ENCODE peak calls at places on chromosome 2, in four cellular contexts. C is GM12878, Y is H1, R is HepG2. W is an unnamed sample.

GRCh38 chr2:167787562-167787961 is 459.8 kb downstream of the STK39 start:
- DNase-seq in C (no peak), Y (no peak), R (no peak), W (no peak)

GRCh38 chr2:230866704-230867561 is 2.2 kb downstream of the ITM2C start:
- DNase-seq in C (no peak), Y (no peak), R (no peak), W (no peak)

GRCh38 chr2:122412360-122412759 is 656.9 kb downstream of the TSN start:
- DNase-seq in C (no peak), Y (no peak), R (no peak), W (no peak)

GRCh38 chr2:133667085-133667484 is 98.8 kb upstream of the NCKAP5 start:
- DNase-seq in C (no peak), Y (no peak), R (no peak), W (no peak)

GRCh38 chr2:23619941-23620340 is 235.0 kb downstream of the KLHL29 start:
- DNase-seq in C (no peak), Y (no peak), R (no peak), W (no peak)

GRCh38 chr2:52416340-52416739 is 1351.3 kb upstream of the CHAC2 start:
- DNase-seq in C (no peak), Y (no peak), R (no peak), W (no peak)

GRCh38 chr2:24642351-24642750 is 150.8 kb downstream of the PTRHD1 start:
- DNase-seq in C (no peak), Y (no peak), R (no peak), W (no peak)

GRCh38 chr2:102726128-102727087 is 35.4 kb upstream of the TMEM182 start:
- DNase-seq in C (no peak), Y (no peak), R (no peak), W (no peak)

GRCh38 chr2:162967826-162968225 is 129.3 kb upstream of the KCNH7 start:
- DNase-seq in C (no peak), Y (no peak), R (no peak), W (no peak)

GRCh38 chr2:197279997-197280756 is 30.4 kb downstream of the ANKRD44 start:
- DNase-seq in C (no peak), Y (no peak), R (no peak), W (no peak)

GRCh38 chr2:73069855-73070650 is 1.5 kb downstream of the SFXN5 start:
- DNase-seq in C (no peak), Y (no peak), R (peak), W (peak)

GRCh38 chr2:43840961-43841360 is 2.2 kb downstream of the ABCG8 start:
- DNase-seq in C (no peak), Y (no peak), R (no peak), W (no peak)

GRCh38 chr2:20443276-20443920 is 3.5 kb upstream of the RHOB start:
- DNase-seq in C (no peak), Y (no peak), R (peak), W (peak)

GRCh38 chr2:201180010-201180409 is 2.9 kb upstream of the CASP10 start:
- DNase-seq in C (no peak), Y (no peak), R (peak), W (no peak)

GRCh38 chr2:199882667-199883066 is 28.4 kb upstream of the C2orf69 start:
- DNase-seq in C (no peak), Y (no peak), R (no peak), W (no peak)

DNA sequence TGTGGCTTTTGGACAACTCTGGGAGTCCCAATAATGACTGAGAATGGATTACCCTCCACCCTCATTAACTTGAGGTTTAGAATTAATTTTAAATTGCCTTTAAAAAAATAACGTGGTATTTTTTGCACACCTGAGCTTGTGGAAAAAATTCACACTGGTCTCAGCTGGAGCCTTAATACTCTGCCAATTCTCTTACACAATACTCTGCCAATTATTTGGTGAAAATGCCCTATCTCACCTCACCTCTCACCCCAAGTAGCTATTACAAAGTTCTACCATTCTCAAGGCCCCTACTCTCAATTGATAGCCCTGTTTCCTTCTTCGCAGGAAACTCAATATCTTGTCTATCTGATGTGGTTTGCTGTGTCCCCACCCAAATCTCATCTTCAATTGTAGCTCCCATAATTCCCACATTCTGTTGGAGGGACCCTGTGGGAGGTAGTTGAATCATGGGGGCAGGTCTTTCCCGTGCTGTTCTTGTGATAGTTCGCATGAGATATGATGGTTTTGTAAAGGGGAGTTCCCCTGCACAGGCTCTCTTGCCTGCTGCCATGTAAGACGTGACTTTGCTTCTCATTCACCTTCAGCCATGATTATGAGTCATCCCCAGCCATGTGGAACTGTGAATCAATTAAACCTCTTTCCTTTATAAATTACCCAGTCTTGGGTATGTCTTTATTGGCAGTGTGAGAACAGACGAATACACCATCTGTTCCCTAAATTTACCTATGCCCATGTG is 27.4 kb upstream of the C2orf69 start:
- DNase-seq in C (no peak), Y (no peak), R (no peak), W (no peak)
- TF ChIP-seq BRCA1 in C (no peak), Y (no peak), R (no peak), W (no peak)

DNA sequence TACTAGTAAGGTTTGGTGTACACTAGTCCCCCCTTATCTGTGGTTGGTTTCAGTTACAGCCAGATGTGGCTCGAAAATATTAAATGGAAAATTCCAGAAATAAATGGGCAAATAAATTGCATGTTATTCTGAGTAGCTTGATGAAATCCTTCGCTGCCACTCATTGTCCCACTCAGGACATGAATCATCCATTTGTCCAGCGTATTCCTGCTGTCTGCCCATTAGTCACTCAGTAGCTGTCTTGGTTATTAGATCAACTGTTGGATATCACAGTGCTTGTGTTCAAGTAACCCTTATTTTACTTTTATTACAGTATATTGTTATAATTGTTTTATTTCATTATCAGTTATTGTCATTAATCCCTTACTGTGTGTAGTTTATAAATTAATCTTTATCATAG is 21.7 kb downstream of the ZDBF2 start:
- DNase-seq in C (no peak), Y (no peak), R (no peak), W (no peak)
- TF ChIP-seq BRCA1 in C (no peak), Y (no peak), R (no peak), W (no peak)

DNA sequence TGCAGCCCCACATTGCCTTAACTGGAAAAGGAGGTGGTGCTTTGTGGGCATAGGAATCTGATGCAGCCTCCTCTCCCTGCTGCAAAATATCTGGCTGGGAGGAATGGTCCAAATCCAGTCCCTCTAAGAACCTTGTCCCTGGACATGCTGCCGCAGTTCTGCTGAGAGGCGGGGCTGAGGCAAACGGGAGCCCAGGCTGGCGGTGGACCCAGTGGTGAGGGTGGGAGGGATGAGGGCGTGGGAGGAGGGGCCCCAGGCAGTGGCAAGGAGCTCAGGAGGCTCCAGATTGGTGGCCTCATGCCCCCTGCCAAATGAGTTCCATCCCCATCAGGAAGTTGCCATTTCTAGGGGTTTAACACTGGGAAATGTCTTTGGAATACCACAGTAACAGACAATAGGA is 36.2 kb downstream of the ZAP70 start:
- DNase-seq in C (no peak), Y (no peak), R (no peak), W (no peak)
- TF ChIP-seq BRCA1 in C (no peak), Y (no peak), R (no peak), W (no peak)

GRCh38 chr2:109193807-109194702 is 65.0 kb downstream of the SH3RF3 start:
- DNase-seq in C (no peak), Y (no peak), R (no peak), W (no peak)
- TF ChIP-seq BRCA1 in C (no peak), Y (no peak), R (no peak), W (no peak)

GRCh38 chr2:188381614-188382013 is 89.9 kb downstream of the GULP1 start:
- DNase-seq in C (no peak), Y (no peak), R (no peak), W (no peak)
- TF ChIP-seq BRCA1 in C (no peak), Y (no peak), R (no peak), W (no peak)

DNA sequence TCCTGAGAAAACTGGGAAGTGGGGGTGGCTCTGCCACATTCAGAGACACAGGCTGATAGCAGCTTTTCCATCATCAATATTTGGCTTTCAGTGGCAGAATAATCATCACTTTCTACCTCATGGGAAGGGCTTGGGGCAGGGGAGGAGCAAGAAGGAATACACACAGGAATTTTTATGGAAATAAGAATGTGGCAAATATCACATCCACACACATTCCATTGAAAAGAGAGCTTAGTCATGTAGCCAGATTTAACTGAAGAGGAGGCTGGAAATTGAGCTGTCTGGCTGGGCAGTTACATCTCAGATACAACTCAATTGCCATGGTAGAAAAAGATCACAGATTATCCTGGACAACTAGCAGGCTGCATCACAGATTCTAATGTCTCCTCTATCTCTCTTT is 1474.0 kb upstream of the ACVR2A start:
- DNase-seq in C (no peak), Y (no peak), R (no peak), W (no peak)
- TF ChIP-seq BRCA1 in C (no peak), Y (no peak), R (no peak), W (no peak)

GRCh38 chr2:32003791-32004190 is 7.0 kb downstream of the MEMO1 start:
- DNase-seq in C (no peak), Y (no peak), R (no peak), W (no peak)
- TF ChIP-seq BRCA1 in C (no peak), Y (no peak), R (no peak), W (no peak)

W was measured in K562.